ENCODE peak calls at places on chromosomes 7 and 10, in four cellular contexts. One of them, this sample, is unnamed.

GRCh38 chr10:34172936-34173533 is 642.1 kb downstream of the PARD3 start:
- DNase-seq in WTC11: no peak
- DNase-seq in mucosa of descending colon: no peak
- DNase-seq in cardiac fibroblast: no peak
- DNase-seq in this sample: no peak

GRCh38 chr10:116331815-116332214 is 7.6 kb downstream of the CCDC172 start:
- DNase-seq in mucosa of descending colon: no peak
- DNase-seq in WTC11: no peak
- DNase-seq in cardiac fibroblast: no peak
- DNase-seq in this sample: no peak

GRCh38 chr7:81769891-81770818 is at the start of gene HGF:
- DNase-seq in WTC11: peak; percentile 23
- DNase-seq in mucosa of descending colon: peak; percentile 32
- DNase-seq in cardiac fibroblast: peak; percentile 95
- DNase-seq in this sample: no peak

GRCh38 chr7:53458636-53459035 is 423.2 kb downstream of the POM121L12 start:
- DNase-seq in WTC11: no peak
- DNase-seq in mucosa of descending colon: no peak
- DNase-seq in cardiac fibroblast: no peak
- DNase-seq in this sample: no peak

GRCh38 chr7:141619745-141620144 is 68.5 kb downstream of the AGK start:
- DNase-seq in cardiac fibroblast: no peak
- DNase-seq in mucosa of descending colon: no peak
- DNase-seq in WTC11: no peak
- DNase-seq in this sample: no peak

GRCh38 chr7:74203157-74203556 is 6.6 kb upstream of the LAT2 start:
- DNase-seq in mucosa of descending colon: no peak
- DNase-seq in WTC11: no peak
- DNase-seq in cardiac fibroblast: peak; percentile 73
- DNase-seq in this sample: no peak

GRCh38 chr10:52280051-52280450 is 34.0 kb upstream of the DKK1 start:
- DNase-seq in mucosa of descending colon: no peak
- DNase-seq in cardiac fibroblast: peak; percentile 21
- DNase-seq in WTC11: no peak
- DNase-seq in this sample: no peak

GRCh38 chr10:44280615-44281014 is 104.3 kb downstream of the CXCL12 start:
- DNase-seq in mucosa of descending colon: no peak
- DNase-seq in WTC11: no peak
- DNase-seq in cardiac fibroblast: no peak
- DNase-seq in this sample: no peak

GRCh38 chr10:4195214-4195613 is 410.2 kb upstream of the KLF6 start:
- DNase-seq in WTC11: no peak
- DNase-seq in cardiac fibroblast: no peak
- DNase-seq in mucosa of descending colon: no peak
- DNase-seq in this sample: no peak

GRCh38 chr10:13761490-13762091 is 174.8 kb downstream of the PRPF18 start:
- DNase-seq in WTC11: no peak
- DNase-seq in cardiac fibroblast: no peak
- DNase-seq in mucosa of descending colon: no peak
- DNase-seq in this sample: no peak

GRCh38 chr7:151890355-151891004 is 13.6 kb upstream of the PRKAG2 start:
- DNase-seq in cardiac fibroblast: no peak
- DNase-seq in mucosa of descending colon: no peak
- DNase-seq in WTC11: no peak
- DNase-seq in this sample: no peak

DNA sequence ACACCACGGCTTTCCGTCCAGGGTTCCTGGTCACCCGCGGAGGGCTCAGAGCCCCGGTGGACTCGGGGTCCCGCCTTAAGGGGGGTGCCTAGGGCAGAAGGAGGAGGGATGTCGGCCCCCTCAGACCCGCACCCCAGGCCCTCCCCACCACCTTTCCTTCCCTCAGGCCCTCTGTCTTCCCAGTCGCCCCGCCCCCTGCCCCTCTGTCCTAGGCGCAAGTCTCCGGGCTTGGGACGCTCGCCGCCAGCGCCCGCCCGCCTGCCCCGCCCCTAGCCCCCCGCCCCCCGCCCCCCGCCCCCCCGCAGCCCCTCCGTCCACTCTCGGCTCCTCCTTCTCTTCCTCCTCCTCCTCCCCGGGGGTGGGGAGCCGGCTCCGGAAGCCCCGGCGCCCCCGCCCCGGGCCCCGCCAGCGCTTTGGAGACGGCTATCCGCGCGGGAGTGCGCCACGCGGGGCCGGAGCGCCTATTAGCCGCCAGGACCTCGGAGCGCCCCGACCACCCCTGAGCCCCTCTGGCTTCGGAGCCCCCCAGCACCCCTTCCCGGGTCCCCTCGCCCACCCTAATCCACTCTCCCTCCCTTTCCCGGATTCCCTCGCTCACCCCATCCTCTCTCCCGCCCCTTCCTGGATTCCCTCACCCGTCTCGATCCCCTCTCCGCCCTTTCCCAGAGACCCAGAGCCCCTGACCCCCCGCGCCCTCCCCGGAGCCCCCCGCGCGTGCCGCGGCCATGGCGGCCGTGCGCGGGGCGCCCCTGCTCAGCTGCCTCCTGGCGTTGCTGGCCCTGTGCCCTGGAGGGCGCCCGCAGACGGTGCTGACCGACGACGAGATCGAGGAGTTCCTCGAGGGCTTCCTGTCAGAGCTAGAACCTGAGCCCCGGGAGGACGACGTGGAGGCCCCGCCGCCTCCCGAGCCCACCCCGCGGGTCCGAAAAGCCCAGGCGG is at the start of gene AEBP1:
- DNase-seq in cardiac fibroblast: peak; percentile 43
- DNase-seq in mucosa of descending colon: peak; percentile 37
- DNase-seq in WTC11: peak; percentile 50
- DNase-seq in this sample: peak; percentile 70
- TF ChIP-seq CTCF in cardiac fibroblast: no peak
- TF ChIP-seq CTCF in mucosa of descending colon: no peak
- TF ChIP-seq CTCF in WTC11: no peak
- TF ChIP-seq CTCF in this sample: peak; percentile 5

GRCh38 chr7:55134786-55135185 is 116.0 kb downstream of the EGFR start:
- DNase-seq in cardiac fibroblast: no peak
- DNase-seq in mucosa of descending colon: no peak
- DNase-seq in WTC11: no peak
- DNase-seq in this sample: no peak

GRCh38 chr7:55132890-55133551 is 114.2 kb downstream of the EGFR start:
- DNase-seq in mucosa of descending colon: no peak
- DNase-seq in WTC11: no peak
- DNase-seq in cardiac fibroblast: peak; percentile 94
- DNase-seq in this sample: no peak

GRCh38 chr7:55132550-55132889 is 113.7 kb downstream of the EGFR start:
- DNase-seq in WTC11: no peak
- DNase-seq in cardiac fibroblast: no peak
- DNase-seq in mucosa of descending colon: no peak
- DNase-seq in this sample: no peak

GRCh38 chr7:55135462-55135861 is 116.6 kb downstream of the EGFR start:
- DNase-seq in WTC11: no peak
- DNase-seq in cardiac fibroblast: no peak
- DNase-seq in mucosa of descending colon: no peak
- DNase-seq in this sample: no peak

DNA sequence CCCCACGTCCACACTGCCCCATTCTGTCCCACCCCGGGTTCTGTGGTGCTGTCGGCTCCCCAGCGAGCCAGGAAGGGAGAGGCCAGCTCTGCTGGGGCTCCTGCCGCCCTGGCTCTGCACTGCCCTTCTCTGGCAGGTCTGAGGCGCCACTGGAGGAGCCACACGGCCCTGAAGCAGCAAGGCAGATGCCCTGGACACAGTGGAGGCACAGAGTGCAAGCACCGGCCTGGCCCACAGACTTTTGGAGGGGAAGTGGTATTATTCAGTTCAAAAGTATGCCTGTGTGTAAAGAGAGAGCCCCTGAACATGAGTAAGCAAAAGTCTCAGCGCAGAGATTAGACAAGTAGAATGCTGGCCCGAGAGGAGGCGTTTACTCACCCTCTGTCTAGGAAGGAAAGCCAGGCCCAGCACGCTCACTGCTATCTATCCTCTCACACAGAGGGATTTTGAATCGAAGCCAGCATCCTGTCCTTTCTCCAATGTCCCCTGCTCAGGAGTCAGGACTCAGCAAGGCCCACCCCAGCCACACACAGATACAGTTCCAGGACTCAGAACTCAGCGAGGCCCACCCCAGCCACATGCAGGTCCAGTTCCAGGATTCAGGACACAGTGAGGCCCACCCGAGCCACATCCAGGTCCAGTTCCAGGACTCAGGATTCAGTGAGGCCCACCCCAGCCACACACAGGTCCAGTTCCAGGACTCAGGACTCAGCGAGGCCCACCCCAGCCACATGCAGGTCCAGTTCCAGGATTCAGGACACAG is 115.0 kb downstream of the EGFR start:
- DNase-seq in WTC11: no peak
- DNase-seq in mucosa of descending colon: no peak
- DNase-seq in cardiac fibroblast: peak; percentile 97
- DNase-seq in this sample: no peak
- TF ChIP-seq CTCF in WTC11: no peak
- TF ChIP-seq CTCF in mucosa of descending colon: no peak
- TF ChIP-seq CTCF in cardiac fibroblast: no peak
- TF ChIP-seq CTCF in this sample: no peak

DNA sequence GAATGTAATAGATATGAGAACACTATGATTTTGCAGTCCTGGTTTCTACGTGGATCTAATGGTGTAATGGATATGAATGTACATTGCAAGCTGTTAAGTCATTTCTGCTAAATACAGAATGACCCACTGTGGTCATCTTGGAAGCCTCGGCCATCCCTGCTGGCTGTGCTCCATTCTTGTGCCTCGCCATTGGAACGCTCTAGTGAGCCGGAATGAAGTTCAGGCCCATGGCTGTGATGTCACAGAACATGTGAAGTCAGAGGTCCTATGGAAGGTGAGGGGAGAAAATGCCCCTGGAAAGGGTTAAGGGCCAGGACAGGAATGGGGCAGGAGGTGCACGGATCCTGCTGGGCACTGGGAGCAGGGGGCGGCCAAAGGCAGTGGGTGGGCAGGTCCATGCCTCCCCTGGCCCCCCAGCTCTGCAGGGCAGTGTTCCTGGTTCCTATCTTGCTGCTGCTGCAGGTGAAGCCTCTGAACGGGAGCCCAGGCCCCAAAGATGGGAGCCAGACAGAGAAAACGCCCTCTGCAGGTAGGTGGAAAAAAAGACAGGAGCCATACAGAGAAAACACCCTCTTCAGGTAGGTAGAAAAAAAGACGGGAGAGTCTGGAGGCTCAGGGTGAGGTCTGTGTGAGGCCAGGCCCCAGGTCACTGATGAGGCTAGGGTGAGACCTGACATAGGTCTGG is at the start of gene LLCFC1:
- DNase-seq in WTC11: peak; percentile 63
- DNase-seq in mucosa of descending colon: no peak
- DNase-seq in cardiac fibroblast: no peak
- DNase-seq in this sample: peak; percentile 58
- TF ChIP-seq CTCF in WTC11: peak; percentile 46
- TF ChIP-seq CTCF in mucosa of descending colon: no peak
- TF ChIP-seq CTCF in cardiac fibroblast: peak; percentile 5
- TF ChIP-seq CTCF in this sample: peak; percentile 21

DNA sequence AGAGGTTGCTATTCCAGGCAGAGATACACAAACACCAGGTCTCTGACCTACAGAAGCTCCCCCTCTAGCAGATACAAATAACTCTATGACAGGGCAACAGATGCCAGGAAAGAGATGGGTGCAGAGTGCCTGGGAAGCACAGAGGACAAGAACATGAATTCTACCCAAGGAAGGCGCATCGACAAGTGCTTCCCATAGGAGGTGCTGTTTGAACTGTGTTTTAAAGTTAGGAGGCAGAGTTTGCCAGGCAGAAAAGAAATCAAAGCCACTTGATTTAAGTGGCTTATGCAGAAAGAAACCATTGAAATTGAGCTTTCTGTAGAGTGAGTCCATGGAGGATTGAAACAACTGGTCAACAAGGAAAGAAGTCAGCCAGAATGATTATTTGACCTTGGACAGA is 35.3 kb upstream of the EGR2 start:
- DNase-seq in WTC11: peak; percentile 56
- DNase-seq in cardiac fibroblast: peak; percentile 17
- DNase-seq in mucosa of descending colon: no peak
- DNase-seq in this sample: no peak
- TF ChIP-seq CTCF in WTC11: peak; percentile 47
- TF ChIP-seq CTCF in cardiac fibroblast: peak; percentile 57
- TF ChIP-seq CTCF in mucosa of descending colon: no peak
- TF ChIP-seq CTCF in this sample: peak; percentile 18

GRCh38 chr7:51428226-51428887 is 111.7 kb upstream of the COBL start:
- DNase-seq in cardiac fibroblast: peak; percentile 2
- DNase-seq in mucosa of descending colon: peak; percentile 37
- DNase-seq in WTC11: peak; percentile 33
- DNase-seq in this sample: no peak
- TF ChIP-seq CTCF in cardiac fibroblast: no peak
- TF ChIP-seq CTCF in mucosa of descending colon: no peak
- TF ChIP-seq CTCF in WTC11: no peak
- TF ChIP-seq CTCF in this sample: no peak

GRCh38 chr10:107013258-107014001 is 151.1 kb downstream of the SORCS1 start:
- DNase-seq in WTC11: no peak
- DNase-seq in cardiac fibroblast: no peak
- DNase-seq in mucosa of descending colon: no peak
- DNase-seq in this sample: no peak

GRCh38 chr10:107011992-107012391 is 152.5 kb downstream of the SORCS1 start:
- DNase-seq in cardiac fibroblast: no peak
- DNase-seq in mucosa of descending colon: no peak
- DNase-seq in WTC11: no peak
- DNase-seq in this sample: no peak

GRCh38 chr10:107011113-107011512 is 153.4 kb downstream of the SORCS1 start:
- DNase-seq in cardiac fibroblast: no peak
- DNase-seq in mucosa of descending colon: no peak
- DNase-seq in WTC11: no peak
- DNase-seq in this sample: no peak
- TF ChIP-seq CTCF in cardiac fibroblast: no peak
- TF ChIP-seq CTCF in mucosa of descending colon: no peak
- TF ChIP-seq CTCF in WTC11: no peak
- TF ChIP-seq CTCF in this sample: no peak

GRCh38 chr10:122296363-122297120 is 25.4 kb downstream of the BTBD16 start:
- DNase-seq in cardiac fibroblast: no peak
- DNase-seq in WTC11: no peak
- DNase-seq in mucosa of descending colon: no peak
- DNase-seq in this sample: no peak

GRCh38 chr10:122298206-122298597 is 27.1 kb downstream of the BTBD16 start:
- DNase-seq in WTC11: no peak
- DNase-seq in mucosa of descending colon: no peak
- DNase-seq in cardiac fibroblast: no peak
- DNase-seq in this sample: no peak

GRCh38 chr10:122297583-122297982 is 26.5 kb downstream of the BTBD16 start:
- DNase-seq in WTC11: no peak
- DNase-seq in cardiac fibroblast: no peak
- DNase-seq in mucosa of descending colon: no peak
- DNase-seq in this sample: no peak

GRCh38 chr10:122299423-122300075 is 28.5 kb downstream of the BTBD16 start:
- DNase-seq in cardiac fibroblast: no peak
- DNase-seq in mucosa of descending colon: no peak
- DNase-seq in WTC11: no peak
- DNase-seq in this sample: no peak

GRCh38 chr10:122298598-122299301 is 27.7 kb downstream of the BTBD16 start:
- DNase-seq in mucosa of descending colon: peak; percentile 81
- DNase-seq in cardiac fibroblast: peak; percentile 86
- DNase-seq in WTC11: peak; percentile 76
- DNase-seq in this sample: peak; percentile 83
- TF ChIP-seq CTCF in mucosa of descending colon: peak; percentile 85
- TF ChIP-seq CTCF in cardiac fibroblast: peak; percentile 88
- TF ChIP-seq CTCF in WTC11: peak; percentile 85
- TF ChIP-seq CTCF in this sample: peak; percentile 78

DNA sequence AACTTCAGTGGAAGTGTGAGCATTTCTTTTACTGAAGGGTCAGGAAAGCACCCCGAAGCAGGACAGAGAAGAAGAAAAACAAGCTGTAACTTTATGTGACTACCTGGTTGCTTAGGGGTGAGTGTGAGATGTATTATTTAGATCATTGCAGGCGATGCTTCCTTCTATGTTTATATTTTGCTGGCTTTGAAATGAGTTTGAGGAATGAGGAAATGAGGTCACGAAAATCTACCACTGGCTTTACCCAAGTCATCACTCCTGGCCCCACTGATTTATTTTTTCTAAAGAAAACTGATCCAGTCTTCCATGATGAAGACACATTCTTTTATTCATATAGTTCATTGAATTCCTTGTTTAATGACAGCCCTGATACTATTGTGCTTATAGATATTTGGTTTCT is 716.6 kb upstream of the FZD8 start:
- DNase-seq in WTC11: no peak
- DNase-seq in mucosa of descending colon: no peak
- DNase-seq in cardiac fibroblast: no peak
- DNase-seq in this sample: no peak
- TF ChIP-seq CTCF in WTC11: no peak
- TF ChIP-seq CTCF in mucosa of descending colon: no peak
- TF ChIP-seq CTCF in cardiac fibroblast: no peak
- TF ChIP-seq CTCF in this sample: no peak

This sample was measured in GM13976.